ENCODE peak calls at places on chromosomes 5 and 9, in ten cellular contexts. U is CD8-positive, alpha-beta memory T cell; A is lower lobe of right lung; N is psoas muscle; Y is gastrocnemius medialis; O is A549; E is A673; P is stomach; Q is tibial nerve; D is heart left ventricle. W is an unnamed sample.
A peak's percentile ranks its signal among the peaks of the same experiment; 100 is the strongest.

GRCh38 chr9:114677418-114677817 is 4.6 kb downstream of the TEX48 start:
- DNase-seq in U (no peak), A (no peak), N (no peak), Y (no peak), O (peak; percentile 93), E (peak; percentile 93), P (peak; percentile 44), Q (no peak), D (no peak), W (peak; percentile 15)

GRCh38 chr5:78671609-78672008 is 23.0 kb upstream of the LHFPL2 start:
- DNase-seq in U (no peak), A (no peak), N (no peak), Y (no peak), O (no peak), E (no peak), P (no peak), Q (no peak), D (no peak), W (no peak)

GRCh38 chr5:41707853-41708603 is 162.2 kb downstream of the OXCT1 start:
- DNase-seq in U (no peak), A (no peak), N (no peak), Y (no peak), O (peak; percentile 2), E (peak; percentile 68), P (no peak), Q (no peak), D (no peak), W (no peak)

GRCh38 chr5:175743676-175744210 is 85.9 kb downstream of the HRH2 start:
- DNase-seq in U (no peak), A (no peak), N (no peak), Y (no peak), O (peak; percentile 44), E (peak; percentile 4), P (no peak), Q (no peak), D (no peak), W (no peak)

GRCh38 chr5:88480766-88481499 is 212.3 kb upstream of the TMEM161B start:
- DNase-seq in U (no peak), A (no peak), N (no peak), Y (no peak), O (no peak), E (peak; percentile 19), P (no peak), Q (no peak), D (no peak), W (no peak)

GRCh38 chr5:157431544-157432200 is 28.3 kb upstream of the NIPAL4 start:
- DNase-seq in U (no peak), A (no peak), N (no peak), Y (peak; percentile 11), O (peak; percentile 35), E (peak; percentile 63), P (no peak), Q (peak; percentile 72), D (peak; percentile 30), W (no peak)

GRCh38 chr5:94407023-94407422 is 211.4 kb downstream of the KIAA0825 start:
- DNase-seq in U (no peak), A (no peak), N (no peak), Y (no peak), O (no peak), E (no peak), P (no peak), Q (no peak), D (no peak), W (no peak)

GRCh38 chr5:14501353-14502162 is 80.0 kb upstream of the OTULINL start:
- DNase-seq in U (no peak), A (no peak), N (no peak), Y (no peak), O (no peak), E (no peak), P (no peak), Q (no peak), D (no peak), W (no peak)

GRCh38 chr5:10832987-10833386 is 72.0 kb upstream of the DAP start:
- DNase-seq in U (no peak), A (no peak), N (no peak), Y (no peak), O (no peak), E (no peak), P (no peak), Q (no peak), D (no peak), W (no peak)

GRCh38 chr5:96062836-96063235 is 101.2 kb upstream of the ELL2 start:
- DNase-seq in U (no peak), A (no peak), N (no peak), Y (no peak), O (no peak), E (no peak), P (no peak), Q (no peak), D (no peak), W (no peak)

GRCh38 chr5:79878721-79879336 is 112.2 kb downstream of the MTX3 start:
- DNase-seq in U (no peak), A (no peak), N (no peak), Y (no peak), O (peak; percentile 21), E (peak; percentile 48), P (no peak), Q (no peak), D (no peak), W (no peak)

GRCh38 chr5:1765141-1765879 is 34.3 kb downstream of the MRPL36 start:
- DNase-seq in U (peak; percentile 11), A (peak; percentile 36), N (no peak), Y (no peak), O (no peak), E (no peak), P (no peak), Q (no peak), D (no peak), W (no peak)
- H3K27ac ChIP-seq in U (no peak overlapping the region), A (no peak overlapping the region), N (no peak overlapping the region), Y (no peak overlapping the region), O (no peak overlapping the region), E (no peak overlapping the region), P (no peak overlapping the region), Q (no peak overlapping the region), D (no peak overlapping the region), W (no peak overlapping the region)

GRCh38 chr9:96691326-96691725 is 36.2 kb upstream of the PRXL2C start:
- DNase-seq in U (no peak), A (no peak), N (no peak), Y (no peak), O (no peak), E (no peak), P (no peak), Q (no peak), D (no peak), W (no peak)

GRCh38 chr9:96688745-96689464 is 33.8 kb upstream of the PRXL2C start:
- DNase-seq in U (no peak), A (no peak), N (no peak), Y (no peak), O (no peak), E (no peak), P (no peak), Q (no peak), D (no peak), W (no peak)

GRCh38 chr9:96680812-96681499 is 25.8 kb upstream of the PRXL2C start:
- DNase-seq in U (no peak), A (no peak), N (no peak), Y (no peak), O (no peak), E (no peak), P (no peak), Q (no peak), D (no peak), W (no peak)

GRCh38 chr9:96688215-96688614 is 33.1 kb upstream of the PRXL2C start:
- DNase-seq in U (no peak), A (no peak), N (no peak), Y (no peak), O (no peak), E (no peak), P (no peak), Q (no peak), D (no peak), W (no peak)

DNA sequence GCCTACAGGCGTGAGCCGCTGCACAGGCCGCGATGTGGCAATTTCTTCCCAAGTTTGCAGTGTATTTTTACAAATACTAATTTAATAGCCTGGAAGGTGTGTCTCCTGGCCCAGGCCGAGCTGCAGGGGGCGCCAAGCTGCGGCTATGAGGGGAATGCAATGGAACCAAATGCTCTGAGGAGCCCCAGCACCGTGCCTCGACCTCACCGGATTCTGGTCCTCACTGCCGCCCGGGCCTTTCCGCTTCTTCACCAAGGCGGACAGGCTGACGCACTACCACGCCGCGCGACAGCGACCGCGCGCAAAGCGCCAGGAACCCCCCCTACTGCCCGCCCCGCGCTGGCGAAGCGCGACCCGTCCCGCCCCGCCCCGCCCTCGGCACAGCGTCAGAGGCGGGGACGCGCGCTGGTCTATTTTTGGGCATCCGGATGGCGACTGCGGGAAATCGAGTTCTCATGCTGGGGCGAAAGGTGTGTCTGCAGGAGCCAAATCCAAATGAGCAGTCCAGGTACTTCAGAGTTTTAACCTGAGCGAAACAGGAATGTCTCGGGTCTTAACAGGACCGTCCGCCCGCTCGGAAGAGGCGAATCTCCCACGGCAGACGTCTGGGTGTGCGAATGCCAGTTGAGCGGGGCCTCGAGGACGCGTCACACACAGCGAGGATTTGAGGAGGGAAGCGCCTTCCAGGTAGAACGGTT is 31.7 kb upstream of the PRXL2C start:
- DNase-seq in U (peak; percentile 79), A (peak; percentile 90), N (peak; percentile 86), Y (peak; percentile 44), O (peak; percentile 51), E (peak; percentile 84), P (peak; percentile 74), Q (peak; percentile 68), D (peak; percentile 80), W (peak; percentile 27)
- H3K4me3 ChIP-seq in U (peak overlapping the region; percentile 64), A (peak overlapping the region; percentile 67), N (peak overlapping the region; percentile 76), Y (peak overlapping the region; percentile 78), O (peak overlapping the region; percentile 49), E (peak overlapping the region; percentile 40), P (peak overlapping the region; percentile 51), Q (peak overlapping the region; percentile 55), D (peak overlapping the region; percentile 63), W (peak overlapping the region; percentile 93)

GRCh38 chr9:136669791-136670464 is 7.2 kb downstream of the EGFL7 start:
- DNase-seq in U (no peak), A (no peak), N (no peak), Y (no peak), O (no peak), E (no peak), P (no peak), Q (no peak), D (no peak), W (no peak)
- H3K27ac ChIP-seq in U (no peak overlapping the region), A (peak overlapping the region; percentile 88), N (peak overlapping the region; percentile 16), Y (peak overlapping the region; percentile 50), O (no peak overlapping the region), E (no peak overlapping the region), P (no peak overlapping the region), Q (no peak overlapping the region), D (peak overlapping the region; percentile 85), W (no peak overlapping the region)

DNA sequence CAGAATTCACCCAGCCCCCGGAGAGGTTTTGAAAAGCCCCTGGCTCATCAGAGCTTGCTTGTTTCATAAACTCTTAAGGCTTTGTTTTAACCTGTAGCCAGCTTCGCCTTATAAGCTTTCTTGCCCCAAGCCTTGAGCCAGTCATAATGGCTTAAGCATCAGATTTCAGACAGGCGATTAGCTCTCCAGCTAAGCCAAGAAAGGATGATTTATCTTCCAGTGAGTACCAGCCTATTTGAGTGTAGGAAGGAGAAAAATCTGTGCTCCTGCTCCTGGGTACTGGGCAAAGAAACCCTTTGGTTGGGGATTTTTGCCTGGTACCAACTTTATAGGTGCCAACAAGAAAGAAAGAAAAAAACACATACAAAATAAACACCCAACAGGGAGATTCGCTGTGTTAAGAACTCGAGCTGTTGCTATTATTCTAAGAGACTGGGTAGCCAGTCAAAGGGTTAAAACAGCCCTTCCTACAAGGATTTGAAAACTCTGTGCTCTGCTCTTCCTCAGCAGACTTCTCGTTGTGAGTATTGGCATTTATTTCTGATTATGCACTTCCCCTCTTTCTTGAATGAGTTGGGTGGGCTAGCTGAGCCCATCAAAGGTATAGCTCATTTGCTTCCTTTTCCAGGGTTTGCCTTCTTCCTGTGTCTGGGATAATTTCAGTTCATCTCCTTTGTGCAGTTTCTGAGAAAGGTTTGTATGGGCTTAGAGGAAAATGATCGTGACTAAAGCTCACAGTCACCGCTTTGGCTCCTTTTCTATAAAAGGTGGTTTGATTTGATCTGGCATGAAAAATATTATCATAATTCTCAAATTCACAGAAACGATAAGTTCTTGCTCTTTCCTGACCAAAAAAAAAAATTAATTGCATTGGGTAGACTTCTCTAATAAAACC is 157.2 kb upstream of the DMRT1 start:
- DNase-seq in U (no peak), A (no peak), N (no peak), Y (peak; percentile 31), O (no peak), E (peak; percentile 57), P (no peak), Q (no peak), D (no peak), W (no peak)
- H3K4me3 ChIP-seq in U (no peak overlapping the region), A (no peak overlapping the region), N (peak overlapping the region; percentile 45), Y (no peak overlapping the region), O (no peak overlapping the region), E (peak overlapping the region; percentile 6), P (no peak overlapping the region), Q (no peak overlapping the region), D (no peak overlapping the region), W (peak overlapping the region; percentile 69)

W was measured in thoracic aorta.